ENCODE peak calls at places on chromosomes 16 and 17, in five cellular contexts. F is PC-9, Q is small intestine, N is mesenchymal stem cell, J is fibroblast of lung. S is an unnamed sample. For H3K9me3, the result is how much of the 10 kb centered on the place peaks cover.

GRCh38 chr16:22375117-22375962 is 921 bp upstream of the CDR2 start:
- DNase-seq in F (no peak), Q (peak), N (no peak), J (no peak), S (no peak)

GRCh38 chr17:39178516-39178915 is 12.6 kb upstream of the ARL5C start:
- DNase-seq in F (peak), Q (peak), N (peak), J (no peak), S (peak)

GRCh38 chr17:82310877-82311276 is 6.5 kb downstream of the CD7 start:
- DNase-seq in F (no peak), Q (no peak), N (no peak), J (no peak), S (no peak)

GRCh38 chr16:69031877-69032301 is 73.6 kb upstream of the HAS3 start:
- DNase-seq in F (peak), Q (peak), N (no peak), J (no peak), S (peak)

GRCh38 chr16:69767459-69768229 is 5.5 kb downstream of the WWP2 start:
- DNase-seq in F (no peak), Q (peak), N (no peak), J (no peak), S (no peak)

GRCh38 chr17:17778308-17779014 is 58.3 kb downstream of the SREBF1 start:
- DNase-seq in F (no peak), Q (no peak), N (peak), J (peak), S (peak)

GRCh38 chr17:11511696-11512095 is 86.6 kb upstream of the DNAH9 start:
- DNase-seq in F (no peak), Q (peak), N (no peak), J (no peak), S (no peak)

GRCh38 chr17:46978489-46979022 is 497 bp downstream of the RPRML start:
- DNase-seq in F (no peak), Q (no peak), N (peak), J (no peak), S (peak)

GRCh38 chr16:46972971-46973456 is 460 bp downstream of the DNAJA2 start:
- DNase-seq in F (peak), Q (no peak), N (peak), J (no peak), S (peak)

GRCh38 chr17:80649200-80649644 is 104.6 kb downstream of the RPTOR start:
- DNase-seq in F (no peak), Q (no peak), N (no peak), J (no peak), S (peak)

GRCh38 chr16:1333149-1333812 is at the start of gene BAIAP3:
- DNase-seq in F (peak), Q (peak), N (peak), J (no peak), S (no peak)

GRCh38 chr16:23013484-23013883 is 135.8 kb downstream of the USP31 start:
- DNase-seq in F (no peak), Q (no peak), N (no peak), J (no peak), S (no peak)

GRCh38 chr17:1785925-1786324 is 24.1 kb downstream of the SERPINF1 start:
- DNase-seq in F (no peak), Q (peak), N (no peak), J (peak), S (peak)

GRCh38 chr17:338442-339192 is 14.0 kb downstream of the RPH3AL start:
- DNase-seq in F (no peak), Q (peak), N (peak), J (no peak), S (no peak)

GRCh38 chr16:23131841-23132576 is 17.2 kb downstream of the USP31 start:
- DNase-seq in F (no peak), Q (no peak), N (peak), J (peak), S (peak)

DNA sequence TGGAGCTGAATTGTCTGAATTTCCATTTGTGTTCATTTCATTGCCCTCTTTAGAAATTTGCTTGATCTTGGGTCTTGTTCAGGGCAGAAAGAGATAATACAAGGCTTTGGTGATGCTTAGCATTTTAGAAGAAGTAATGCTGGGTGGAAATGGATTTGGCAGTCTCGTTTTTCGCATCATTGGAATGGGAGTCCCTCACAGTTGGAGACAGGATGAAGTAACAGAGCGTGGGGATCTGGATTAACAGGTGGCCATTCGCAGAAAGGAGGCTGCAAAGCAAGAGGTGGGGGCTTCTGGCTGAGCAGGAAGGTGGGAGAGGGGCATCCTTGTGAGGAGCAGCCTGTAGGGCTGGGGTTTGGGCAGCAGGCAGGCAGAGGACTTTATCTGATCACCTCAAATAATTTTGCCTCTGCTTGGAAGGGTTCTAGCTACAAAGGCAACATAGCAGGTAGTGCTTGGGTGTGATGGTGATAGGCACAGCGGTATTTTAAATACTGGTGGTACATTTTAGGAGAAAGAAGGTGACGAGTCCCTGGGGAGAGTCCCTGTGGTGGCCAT is 17.0 kb downstream of the KSR1 start:
- DNase-seq in F (no peak), Q (no peak), N (no peak), J (no peak), S (no peak)
- H3K4me3 ChIP-seq in F (no peak), Q (no peak), N (no peak), J (no peak), S (no peak)

GRCh38 chr16:35252356-35252936 is 1793.0 kb downstream of the TP53TG3F start:
- DNase-seq in F (no peak), Q (no peak), N (no peak), J (peak), S (no peak)

DNA sequence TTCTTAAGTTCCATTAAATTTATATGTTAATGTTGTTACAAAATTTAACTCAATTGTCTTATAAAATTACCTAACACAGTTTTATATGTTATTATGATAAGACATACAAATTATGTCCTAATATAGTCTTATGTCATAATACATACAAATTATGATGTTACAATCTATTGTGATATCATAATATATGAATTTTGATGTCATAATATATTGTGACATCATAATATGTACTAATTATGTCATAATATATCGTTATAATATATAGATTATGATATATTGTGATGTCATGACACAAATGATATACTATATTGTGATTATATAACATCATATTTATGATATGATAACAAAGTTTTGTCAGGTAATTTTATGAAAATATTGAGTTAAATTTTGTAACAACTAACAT is 1789.6 kb downstream of the TP53TG3F start:
- DNase-seq in F (no peak), Q (no peak), N (no peak), J (no peak), S (no peak)
- H3K9me3 ChIP-seq in F (under half), Q (under half), N (under half), J (under half), S (under half)

DNA sequence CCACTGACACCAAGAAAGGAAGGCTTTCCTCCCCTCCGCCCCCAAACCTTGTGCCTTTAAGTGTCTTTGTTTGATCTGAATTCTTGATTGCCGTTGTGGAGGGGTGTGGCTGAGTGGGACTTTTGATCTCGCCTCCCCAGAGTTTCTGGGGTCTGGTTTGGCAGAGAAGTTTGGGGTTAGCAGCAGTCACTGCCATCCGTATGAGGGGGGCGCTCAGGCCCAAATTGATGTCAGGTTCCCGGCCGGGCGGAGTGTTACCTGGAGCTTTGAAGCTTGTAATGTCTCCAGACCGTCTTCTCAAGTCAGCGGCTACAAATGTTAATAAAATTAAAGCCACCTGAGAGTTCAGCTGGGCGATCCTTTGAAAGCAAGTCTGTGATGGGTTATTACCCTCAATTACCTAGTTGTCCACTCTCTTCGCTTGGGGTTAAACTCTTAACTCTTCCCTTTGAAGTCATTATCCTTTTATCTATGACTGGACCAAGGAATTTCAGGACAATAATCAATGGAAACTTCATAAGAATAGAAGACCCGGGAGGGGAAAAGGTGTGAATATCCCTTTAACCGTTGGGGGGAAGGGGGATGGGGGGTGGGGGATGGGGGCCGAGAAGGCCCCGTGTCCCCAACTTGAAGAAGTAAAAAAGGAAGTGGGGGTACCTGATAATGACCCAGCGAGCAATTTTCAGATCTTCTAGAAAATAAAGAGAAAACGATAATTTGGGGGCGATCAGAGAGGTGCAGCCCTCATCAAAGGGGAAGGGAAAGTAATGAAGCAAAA is 31.8 kb upstream of the AXIN2 start:
- DNase-seq in F (no peak), Q (no peak), N (no peak), J (no peak), S (no peak)
- H3K4me3 ChIP-seq in F (no peak), Q (no peak), N (peak), J (no peak), S (no peak)

GRCh38 chr16:3306078-3306477 is 781 bp downstream of the ZNF75A start:
- DNase-seq in F (no peak), Q (no peak), N (no peak), J (no peak), S (no peak)
- H3K9me3 ChIP-seq in F (half or more), Q (under half), N (half or more), J (under half), S (half or more)

GRCh38 chr16:86515420-86515779 is 5.1 kb downstream of the FOXF1 start:
- DNase-seq in F (no peak), Q (no peak), N (peak), J (no peak), S (peak)

GRCh38 chr16:86517652-86518258 is 7.4 kb downstream of the FOXF1 start:
- DNase-seq in F (peak), Q (peak), N (peak), J (peak), S (peak)

GRCh38 chr16:86516618-86517003 is 6.3 kb downstream of the FOXF1 start:
- DNase-seq in F (no peak), Q (no peak), N (peak), J (peak), S (peak)

GRCh38 chr16:86515780-86516617 is 5.7 kb downstream of the FOXF1 start:
- DNase-seq in F (no peak), Q (no peak), N (peak), J (no peak), S (peak)

GRCh38 chr16:86517033-86517432 is 6.7 kb downstream of the FOXF1 start:
- DNase-seq in F (no peak), Q (no peak), N (peak), J (no peak), S (peak)
- H3K4me3 ChIP-seq in F (no peak), Q (no peak), N (no peak), J (peak), S (no peak)

GRCh38 chr16:86085161-86085611 is 186.2 kb downstream of the IRF8 start:
- DNase-seq in F (no peak), Q (no peak), N (no peak), J (no peak), S (no peak)
- H3K9me3 ChIP-seq in F (under half), Q (under half), N (under half), J (under half), S (under half)

GRCh38 chr16:4291699-4292098 is 18.9 kb upstream of the TFAP4 start:
- DNase-seq in F (no peak), Q (no peak), N (no peak), J (no peak), S (no peak)

GRCh38 chr16:4297480-4297879 is 18.4 kb upstream of the GLIS2 start:
- DNase-seq in F (no peak), Q (no peak), N (no peak), J (no peak), S (no peak)

GRCh38 chr16:4290236-4290830 is 17.5 kb upstream of the TFAP4 start:
- DNase-seq in F (peak), Q (no peak), N (peak), J (peak), S (peak)

GRCh38 chr16:4293822-4294457 is 21.1 kb upstream of the TFAP4 start:
- DNase-seq in F (peak), Q (no peak), N (peak), J (peak), S (peak)

GRCh38 chr16:4293181-4293716 is 20.4 kb upstream of the TFAP4 start:
- DNase-seq in F (no peak), Q (no peak), N (no peak), J (no peak), S (no peak)
- H3K4me3 ChIP-seq in F (no peak), Q (no peak), N (peak), J (no peak), S (no peak)

DNA sequence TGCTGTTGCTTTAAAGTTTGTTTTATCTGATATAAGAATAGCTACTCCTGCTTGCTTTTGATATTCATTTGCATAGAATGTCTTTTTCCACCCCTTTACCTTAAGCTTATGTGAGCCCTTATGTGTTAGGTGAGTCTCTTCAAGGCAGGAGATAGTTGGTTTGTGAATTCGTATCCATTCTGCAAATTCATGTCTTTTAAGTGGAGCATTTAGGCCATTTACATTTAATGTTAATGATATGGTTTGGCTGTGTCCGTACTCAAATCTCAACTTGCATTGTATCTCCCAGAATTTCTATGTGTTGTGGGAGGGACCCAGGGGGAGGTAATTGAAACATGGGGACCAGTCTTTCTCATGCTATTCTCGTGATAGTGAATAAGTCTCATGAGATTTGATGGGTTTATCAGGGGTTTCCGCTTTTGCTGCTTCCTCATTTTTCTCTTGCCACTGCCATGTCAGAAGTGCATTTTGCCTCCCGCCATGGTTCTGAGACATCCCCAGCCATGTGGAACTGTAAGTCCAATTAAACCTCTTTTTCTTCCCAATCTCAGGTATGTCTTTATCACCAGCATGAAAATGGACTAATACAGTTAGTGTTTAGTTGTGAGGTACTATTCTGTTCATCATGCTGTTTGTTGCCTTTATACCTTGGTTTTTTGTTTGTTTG is 27.2 kb downstream of the ATF7IP2 start:
- DNase-seq in F (no peak), Q (no peak), N (no peak), J (no peak), S (no peak)
- H3K9me3 ChIP-seq in F (under half), Q (under half), N (half or more), J (under half), S (half or more)